ENCODE peak calls at places on chromosomes 1 and 21, in eight cellular contexts. H is IMR-90, Y is GM12892, E is prostate gland, F is suprapubic skin, N is ovary, L is stomach, R is sigmoid colon. M is an unnamed sample.

GRCh38 chr1:217369271-217369981 is 261.5 kb downstream of the GPATCH2 start:
- DNase-seq in E (no peak), Y (no peak), R (no peak), H (no peak), N (no peak), F (no peak), L (no peak), M (no peak)

GRCh38 chr1:108556079-108556478 is 3.8 kb upstream of the EEIG2 start:
- DNase-seq in E (no peak), H (no peak), F (no peak), Y (no peak), L (no peak), R (no peak), N (no peak), M (no peak)

GRCh38 chr1:186865861-186866260 is 37.1 kb downstream of the PLA2G4A start:
- DNase-seq in Y (no peak), N (no peak), F (no peak), H (no peak), E (no peak), L (no peak), R (no peak), M (no peak)

GRCh38 chr1:238241607-238242006 is 350.9 kb upstream of the ZP4 start:
- DNase-seq in R (no peak), L (no peak), E (no peak), N (no peak), F (no peak), H (no peak), Y (no peak), M (no peak)

GRCh38 chr1:152052606-152053005 is 15.8 kb upstream of the S100A11 start:
- DNase-seq in R (peak), F (peak), N (peak), H (peak), E (peak), Y (peak), L (peak), M (peak)

GRCh38 chr1:181423301-181423918 is 59.9 kb upstream of the CACNA1E start:
- DNase-seq in E (no peak), R (no peak), Y (no peak), N (no peak), H (peak), L (peak), F (no peak), M (peak)

GRCh38 chr1:113018911-113019310 is 54.1 kb upstream of the LRIG2 start:
- DNase-seq in Y (no peak), E (no peak), N (no peak), F (no peak), H (no peak), L (no peak), R (no peak), M (no peak)

GRCh38 chr21:35212393-35213127 is 163.5 kb upstream of the RUNX1 start:
- DNase-seq in H (peak), F (no peak), E (no peak), R (no peak), Y (no peak), N (no peak), L (no peak), M (no peak)

GRCh38 chr1:211928222-211928856 is 97.8 kb upstream of the LPGAT1 start:
- DNase-seq in N (no peak), E (peak), H (no peak), R (no peak), F (no peak), Y (no peak), L (peak), M (no peak)

GRCh38 chr1:37723390-37724078 is 31.2 kb downstream of the CDCA8 start:
- DNase-seq in F (no peak), E (no peak), R (peak), N (no peak), Y (no peak), H (no peak), L (no peak), M (no peak)

GRCh38 chr1:229664133-229664689 is 38.2 kb downstream of the URB2 start:
- DNase-seq in H (peak), F (no peak), E (no peak), N (peak), L (peak), Y (no peak), R (no peak), M (no peak)

GRCh38 chr1:206769331-206769731 is 1.2 kb upstream of the IL19 start:
- DNase-seq in F (no peak), E (no peak), H (no peak), Y (peak), R (no peak), L (peak), N (no peak), M (no peak)

GRCh38 chr1:91871994-91872393 is 14.0 kb downstream of the TGFBR3 start:
- DNase-seq in F (no peak), Y (no peak), N (no peak), L (no peak), E (peak), R (no peak), H (peak), M (no peak)

GRCh38 chr1:3142236-3142635 is 73.2 kb downstream of the PRDM16 start:
- DNase-seq in F (no peak), E (no peak), R (no peak), Y (no peak), L (no peak), H (no peak), N (no peak), M (no peak)

GRCh38 chr1:30280572-30280971 is 442.8 kb downstream of the MATN1 start:
- DNase-seq in R (no peak), H (no peak), Y (no peak), E (no peak), N (no peak), L (no peak), F (no peak), M (no peak)

GRCh38 chr1:201819346-201819745 is 9.6 kb upstream of the IPO9 start:
- DNase-seq in E (no peak), L (no peak), R (no peak), Y (no peak), F (no peak), H (peak), N (no peak), M (no peak)

GRCh38 chr1:31609512-31609911 is 8.0 kb upstream of the HCRTR1 start:
- DNase-seq in L (no peak), E (no peak), N (no peak), F (no peak), H (no peak), Y (no peak), R (no peak), M (no peak)

GRCh38 chr21:42272109-42272962 is 42.9 kb downstream of the TFF3 start:
- DNase-seq in H (no peak), F (no peak), R (no peak), Y (no peak), N (no peak), L (no peak), E (no peak), M (no peak)

GRCh38 chr1:24276791-24277190 is 42.4 kb upstream of the GRHL3 start:
- DNase-seq in F (no peak), E (no peak), R (peak), Y (no peak), L (no peak), N (no peak), H (peak), M (no peak)

GRCh38 chr1:36099681-36100341 is 11.1 kb downstream of the ADPRS start:
- DNase-seq in E (peak), N (peak), R (peak), H (peak), Y (peak), F (peak), L (peak), M (peak)

GRCh38 chr21:41487082-41487481 is 20.9 kb downstream of the TMPRSS2 start:
- DNase-seq in L (no peak), E (no peak), N (no peak), Y (no peak), F (no peak), R (no peak), H (no peak), M (no peak)

GRCh38 chr1:201602413-201603265 is 63.7 kb downstream of the NAV1 start:
- DNase-seq in N (no peak), R (no peak), H (peak), E (no peak), F (no peak), Y (no peak), L (no peak), M (peak)

GRCh38 chr1:24047101-24047459 is 64.9 kb downstream of the MYOM3 start:
- DNase-seq in L (no peak), N (no peak), R (peak), F (peak), E (no peak), Y (no peak), H (peak), M (no peak)

GRCh38 chr1:114289321-114289720 is 135.7 kb upstream of the SYT6 start:
- DNase-seq in Y (no peak), L (no peak), E (no peak), F (no peak), N (no peak), R (no peak), H (no peak), M (no peak)

DNA sequence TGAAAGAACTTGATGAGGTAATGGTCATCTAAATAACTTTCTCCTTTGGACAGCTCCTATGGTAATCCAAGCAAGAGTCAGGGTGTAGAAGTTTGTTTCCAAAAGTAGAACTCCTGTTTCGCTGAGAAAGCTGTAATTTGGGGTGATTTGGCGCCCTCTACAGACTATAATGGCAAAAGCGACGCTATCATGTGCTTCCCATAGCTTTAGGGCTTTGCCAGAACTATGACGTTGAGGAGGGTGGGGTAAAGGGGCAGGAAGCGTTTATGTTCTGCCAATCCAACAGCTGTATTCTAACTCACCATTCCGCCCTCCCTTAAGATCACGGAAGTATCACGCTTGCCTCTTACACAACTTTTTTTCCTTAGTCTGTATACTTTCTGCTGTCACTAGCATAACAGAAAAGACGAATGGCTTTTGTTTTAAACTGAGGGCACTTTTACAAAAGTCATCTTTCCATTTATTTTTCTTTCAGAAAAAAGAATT is at the start of gene FMO4:
- DNase-seq in R (peak), H (peak), E (peak), F (peak), Y (peak), L (peak), N (peak), M (peak)
- TF ChIP-seq POLR2A in R (no peak), H (no peak), E (no peak), F (no peak), Y (no peak), L (no peak), N (no peak), M (no peak)

DNA sequence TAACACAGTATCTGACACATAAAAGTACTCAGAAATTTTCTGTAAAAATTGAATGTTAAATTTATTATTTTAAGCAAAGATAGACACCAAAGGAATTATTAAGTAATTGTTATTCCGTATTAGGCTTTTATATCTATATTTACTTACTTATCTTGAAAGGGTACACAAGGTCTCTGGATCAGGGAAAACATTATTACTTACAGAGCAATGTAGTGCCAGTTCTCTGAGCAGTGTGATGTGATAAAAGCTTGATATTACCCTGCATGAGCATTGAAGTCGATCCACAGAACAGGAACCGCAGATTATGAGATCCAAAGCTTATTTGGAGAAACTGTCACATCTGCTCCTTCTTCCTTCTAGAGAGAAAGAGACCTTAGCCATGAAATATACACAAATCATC is 637.9 kb upstream of the RGS18 start:
- DNase-seq in Y (no peak), N (no peak), E (no peak), R (no peak), H (no peak), L (no peak), F (no peak), M (no peak)
- TF ChIP-seq POLR2A in Y (no peak), N (no peak), E (no peak), R (no peak), H (no peak), L (no peak), F (no peak), M (no peak)

DNA sequence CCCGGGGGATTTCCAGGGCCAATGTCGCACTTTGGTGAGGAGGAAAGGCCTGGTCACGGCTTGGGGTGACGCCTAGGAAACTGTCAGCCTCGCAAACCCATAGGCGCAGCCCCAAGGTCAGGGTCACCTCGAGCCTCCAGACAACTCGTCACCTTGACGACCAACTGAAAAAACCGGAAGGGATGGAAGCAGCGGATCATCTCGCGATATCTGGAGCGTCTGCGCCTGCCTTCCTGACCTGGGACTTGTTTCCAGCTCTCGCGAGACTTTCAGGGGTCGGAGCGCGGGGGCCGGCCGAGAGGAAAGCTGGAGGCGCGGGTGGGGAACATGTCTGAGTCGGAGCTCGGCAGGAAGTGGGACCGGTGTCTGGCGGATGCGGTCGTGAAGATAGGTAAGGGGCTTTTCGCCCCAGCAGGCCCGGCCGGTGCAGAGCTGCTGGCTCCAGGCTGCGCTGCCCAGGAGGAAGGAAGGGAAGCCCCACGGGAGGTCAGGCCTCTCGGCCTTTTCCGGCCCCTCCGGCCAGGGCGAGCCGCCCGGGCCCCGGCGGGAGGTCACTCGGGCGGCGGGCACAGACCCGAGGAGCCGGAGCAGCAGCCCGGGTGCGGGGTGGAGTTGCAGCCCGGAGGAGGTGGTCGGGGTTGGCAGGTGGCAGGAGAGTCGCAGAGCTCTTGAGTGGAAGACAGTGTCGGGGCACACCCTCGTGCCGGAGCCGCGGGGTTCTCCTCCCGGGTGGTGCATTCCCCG is 47.2 kb upstream of the NBL1 start:
- DNase-seq in H (peak), Y (peak), E (peak), N (peak), F (peak), R (peak), L (peak), M (peak)
- TF ChIP-seq POLR2A in H (peak), Y (peak), E (peak), N (peak), F (peak), R (peak), L (no peak), M (peak)

GRCh38 chr1:44717653-44718052 is 13.3 kb downstream of the RNU5D-1 start:
- DNase-seq in N (no peak), H (peak), Y (no peak), L (no peak), R (no peak), E (no peak), F (no peak), M (no peak)

GRCh38 chr1:44713321-44713781 is 17.6 kb downstream of the RNU5D-1 start:
- DNase-seq in Y (no peak), H (no peak), N (no peak), F (no peak), L (no peak), E (no peak), R (no peak), M (no peak)

GRCh38 chr1:44717196-44717595 is 13.8 kb downstream of the RNU5D-1 start:
- DNase-seq in Y (no peak), L (no peak), E (no peak), H (no peak), F (no peak), R (no peak), N (no peak), M (no peak)

GRCh38 chr1:44714944-44715571 is 15.9 kb downstream of the RNU5D-1 start:
- DNase-seq in H (peak), E (peak), F (no peak), L (peak), Y (peak), R (peak), N (peak), M (no peak)

GRCh38 chr1:44714532-44714931 is 16.4 kb downstream of the RNU5D-1 start:
- DNase-seq in L (no peak), H (no peak), N (no peak), R (no peak), F (no peak), E (no peak), Y (no peak), M (no peak)
- TF ChIP-seq POLR2A in L (no peak), H (no peak), N (no peak), R (no peak), F (no peak), E (no peak), Y (no peak), M (no peak)

GRCh38 chr1:21299007-21299406 is 8.7 kb upstream of the ECE1 start:
- DNase-seq in H (no peak), F (peak), R (no peak), N (no peak), L (no peak), E (no peak), Y (no peak), M (no peak)
- TF ChIP-seq POLR2A in H (no peak), F (no peak), R (no peak), N (no peak), L (no peak), E (no peak), Y (no peak), M (no peak)

M was measured in H54.